ENCODE peak calls at places on chromosomes 4 and X, in seven cellular contexts. O is HFFc6; V is stimulated activated CD4-positive, alpha-beta T cell treated with anti-CD3 and anti-CD28 coated beads, Interleukin-12 subunit alpha, Interleukin-12 subunit beta, amount 100 ng/mL, for 4 hours; B is CD4-positive, alpha-beta memory T cell; S is WTC11; H is activated CD4-positive, alpha-beta T cell treated with anti-CD3 and anti-CD28 coated beads, Interleukin-2, amount 10 ng/mL, durations not matched to agents 7 days and 5 days; D is activated naive CD4-positive, alpha-beta T cell treated with anti-CD3 and anti-CD28 coated beads, Interleukin-2, amount 50 U/mL, for 72 hours. K is an unnamed sample.

GRCh38 chrX:638482-639131 is 8.0 kb downstream of the SHOX start:
- DNase-seq in O (no peak), V (no peak), D (no peak), S (no peak), H (no peak), B (no peak), K (no peak)

GRCh38 chr4:16161866-16162408 is 64.3 kb downstream of the TAPT1 start:
- DNase-seq in S (no peak), O (no peak), H (no peak), V (no peak), B (no peak), D (no peak), K (no peak)

GRCh38 chrX:110414679-110415439 is 56.2 kb downstream of the RTL9 start:
- DNase-seq in H (no peak), D (no peak), V (no peak), S (no peak), O (peak; percentile 79), B (no peak), K (no peak)

GRCh38 chrX:37825225-37825842 is 22.0 kb downstream of the DYNLT3 start:
- DNase-seq in S (peak; percentile 31), B (peak; percentile 58), O (peak; percentile 18), D (no peak), H (peak; percentile 62), V (peak; percentile 20), K (peak; percentile 9)

GRCh38 chr4:17846256-17846655 is 35.5 kb downstream of the NCAPG start:
- DNase-seq in S (no peak), D (no peak), B (no peak), H (no peak), V (no peak), O (peak; percentile 47), K (no peak)

GRCh38 chrX:11591712-11592351 is 73.9 kb downstream of the ARHGAP6 start:
- DNase-seq in S (no peak), V (no peak), D (no peak), O (no peak), B (no peak), H (no peak), K (no peak)

GRCh38 chrX:80578518-80579105 is 158.4 kb downstream of the TENT5D start:
- DNase-seq in S (no peak), B (peak; percentile 11), H (no peak), V (no peak), O (peak; percentile 10), D (no peak), K (peak; percentile 16)

GRCh38 chrX:13084611-13085010 is 40.2 kb upstream of the FAM9C start:
- DNase-seq in H (no peak), S (no peak), V (no peak), D (no peak), B (no peak), O (no peak), K (no peak)

GRCh38 chrX:31546130-31546529 is 474.3 kb upstream of the FTHL17 start:
- DNase-seq in O (peak; percentile 77), S (no peak), D (no peak), H (no peak), B (no peak), V (no peak), K (no peak)

GRCh38 chr4:40189997-40190396 is 6.8 kb upstream of the RHOH start:
- DNase-seq in O (no peak), V (no peak), B (no peak), H (no peak), S (no peak), D (no peak), K (no peak)

GRCh38 chr4:2249526-2249991 is 7.6 kb upstream of the HAUS3 start:
- DNase-seq in B (no peak), V (no peak), O (no peak), S (no peak), D (no peak), H (no peak), K (no peak)

GRCh38 chr4:92262371-92262770 is 41.4 kb upstream of the GRID2 start:
- DNase-seq in B (no peak), H (no peak), V (no peak), D (no peak), S (no peak), O (no peak), K (no peak)

GRCh38 chr4:181261279-181261678 is 981.9 kb upstream of the TENM3 start:
- DNase-seq in D (no peak), O (peak; percentile 0), S (no peak), B (no peak), H (no peak), V (no peak), K (no peak)

GRCh38 chrX:13371191-13371590 is 51.3 kb upstream of the ATXN3L start:
- DNase-seq in O (no peak), H (no peak), V (no peak), B (no peak), D (no peak), S (no peak), K (no peak)

GRCh38 chr4:100548209-100548579 is 30.4 kb upstream of the EMCN start:
- DNase-seq in S (no peak), D (no peak), H (no peak), B (no peak), V (no peak), O (no peak), K (no peak)

GRCh38 chr4:15755321-15755750 is 22.8 kb upstream of the CD38 start:
- DNase-seq in O (peak; percentile 50), H (peak; percentile 39), D (no peak), B (no peak), V (peak; percentile 39), S (no peak), K (no peak)

GRCh38 chr4:139018971-139019758 is 3.6 kb downstream of the NOCT start:
- DNase-seq in O (peak; percentile 22), S (no peak), D (no peak), H (no peak), B (no peak), V (no peak), K (no peak)

GRCh38 chr4:37946503-37947179 is 13.6 kb upstream of the PTTG2 start:
- DNase-seq in O (no peak), S (no peak), H (no peak), V (no peak), B (no peak), D (no peak), K (no peak)

GRCh38 chr4:184267673-184268573 is 50.2 kb upstream of the ENPP6 start:
- DNase-seq in V (peak; percentile 57), B (peak; percentile 76), H (peak; percentile 88), S (no peak), D (peak; percentile 83), O (peak; percentile 96), K (peak; percentile 79)

GRCh38 chr4:61202638-61203495 is 2.7 kb downstream of the ADGRL3 start:
- DNase-seq in D (no peak), B (no peak), V (no peak), S (peak; percentile 31), O (no peak), H (no peak), K (no peak)

GRCh38 chr4:139711461-139711860 is 45.8 kb downstream of the MGST2 start:
- DNase-seq in O (peak; percentile 28), D (no peak), B (no peak), V (no peak), S (no peak), H (no peak), K (no peak)

GRCh38 chr4:26859762-26860156 is 882 bp upstream of the STIM2 start:
- DNase-seq in V (no peak), D (no peak), H (no peak), O (no peak), B (no peak), S (no peak), K (no peak)

GRCh38 chr4:24322517-24322916 is 261.8 kb downstream of the DHX15 start:
- DNase-seq in H (no peak), D (no peak), S (no peak), O (no peak), B (no peak), V (no peak), K (no peak)

GRCh38 chr4:25842229-25842840 is 20.5 kb downstream of the SEL1L3 start:
- DNase-seq in B (peak; percentile 41), V (peak; percentile 18), S (peak; percentile 55), O (no peak), D (no peak), H (peak; percentile 63), K (peak; percentile 45)

GRCh38 chr4:4509521-4509920 is 32.3 kb downstream of the STX18 start:
- DNase-seq in H (no peak), D (no peak), S (no peak), B (no peak), O (no peak), V (no peak), K (no peak)

GRCh38 chrX:84153538-84153937 is 34.5 kb downstream of the RPS6KA6 start:
- DNase-seq in V (no peak), O (no peak), H (no peak), D (no peak), S (no peak), B (no peak), K (no peak)